ENCODE peak calls at places on chromosomes 2 and 18, in eight cellular contexts. X, E, H, Y, A, B, G and C are unnamed samples.

GRCh38 chr2:30105556-30105955 is 41.3 kb upstream of the YPEL5 start:
- DNase-seq in H (no peak), Y (no peak), E (no peak), B (no peak), X (no peak), G (no peak), A (no peak), C (no peak)

GRCh38 chr2:190446193-190446592 is 38.0 kb downstream of the MFSD6 start:
- DNase-seq in H (no peak), G (no peak), A (no peak), X (no peak), Y (no peak), E (no peak), B (no peak), C (no peak)

GRCh38 chr18:64720781-64721464 is 572.0 kb upstream of the LINC00305 start:
- DNase-seq in B (peak), X (no peak), G (no peak), A (no peak), E (peak), Y (no peak), H (no peak), C (no peak)

GRCh38 chr2:70070557-70071268 is 16.6 kb upstream of the PCBP1 start:
- DNase-seq in G (peak), Y (no peak), H (peak), E (peak), X (peak), A (peak), B (peak), C (peak)

GRCh38 chr2:28399946-28400345 is 7.3 kb downstream of the FOSL2 start:
- DNase-seq in G (no peak), B (no peak), E (no peak), Y (no peak), A (no peak), H (no peak), X (no peak), C (no peak)

GRCh38 chr2:165238295-165238694 is 919 bp upstream of the SCN2A start:
- DNase-seq in H (no peak), E (peak), B (no peak), A (no peak), X (peak), Y (no peak), G (peak), C (no peak)

GRCh38 chr2:221610249-221610648 is 38.1 kb upstream of the EPHA4 start:
- DNase-seq in B (no peak), G (no peak), E (no peak), Y (no peak), H (no peak), X (no peak), A (no peak), C (no peak)

GRCh38 chr2:204967199-204967995 is 422.1 kb downstream of the PARD3B start:
- DNase-seq in B (no peak), E (no peak), A (no peak), G (no peak), X (no peak), Y (no peak), H (no peak), C (no peak)

GRCh38 chr2:47077442-47078117 is 77.5 kb downstream of the STPG4 start:
- DNase-seq in B (no peak), X (no peak), A (no peak), G (no peak), E (no peak), H (no peak), Y (no peak), C (no peak)

GRCh38 chr2:205776139-205776538 is 93.8 kb downstream of the NRP2 start:
- DNase-seq in B (peak), E (peak), H (peak), X (peak), A (peak), G (peak), Y (no peak), C (peak)

GRCh38 chr2:88880441-88880953 is 189.0 kb downstream of the RPIA start:
- DNase-seq in E (no peak), X (peak), B (peak), A (no peak), Y (no peak), G (peak), H (no peak), C (no peak)

GRCh38 chr2:216842634-216843033 is 17.2 kb downstream of the TNP1 start:
- DNase-seq in E (no peak), H (no peak), Y (no peak), A (no peak), G (peak), B (no peak), X (no peak), C (no peak)

GRCh38 chr18:79197531-79197930 is 128.3 kb downstream of the ATP9B start:
- DNase-seq in G (no peak), Y (no peak), H (no peak), A (no peak), E (no peak), B (no peak), X (no peak), C (no peak)

GRCh38 chr2:43950383-43951008 is 45.3 kb downstream of the LRPPRC start:
- DNase-seq in H (no peak), Y (no peak), E (peak), G (peak), X (peak), B (no peak), A (peak), C (no peak)
- TF ChIP-seq CTCF in H (peak), Y (peak), E (peak), G (no peak), X (peak), B (peak), A (peak), C (peak)

DNA sequence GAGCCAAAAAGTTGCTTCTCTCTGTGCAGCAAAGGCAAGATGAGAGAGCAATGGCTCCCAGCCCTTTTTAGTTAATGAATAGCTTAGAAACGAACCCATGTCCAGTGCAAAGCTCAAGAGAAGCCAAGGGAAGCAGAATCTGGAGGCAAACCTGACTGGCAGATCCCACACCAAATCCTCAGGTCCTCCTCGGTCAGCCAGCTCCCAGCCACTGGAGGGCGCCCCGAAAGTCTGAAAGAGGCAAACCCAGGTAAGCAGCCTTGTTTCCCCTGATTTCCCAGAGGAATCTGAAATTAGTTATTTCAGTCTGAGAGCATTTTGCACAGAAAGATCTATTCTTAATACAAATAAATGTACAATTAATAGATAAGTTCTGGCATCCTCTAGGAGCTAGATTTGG is 71.3 kb upstream of the PID1 start:
- DNase-seq in A (no peak), Y (no peak), X (peak), E (peak), H (peak), B (peak), G (peak), C (peak)
- TF ChIP-seq CTCF in A (peak), Y (peak), X (peak), E (peak), H (peak), B (peak), G (peak), C (peak)

GRCh38 chr2:135258193-135258592 is 206.1 kb downstream of the RAB3GAP1 start:
- DNase-seq in B (no peak), X (no peak), E (no peak), A (no peak), G (no peak), H (no peak), Y (no peak), C (no peak)
- TF ChIP-seq CTCF in B (no peak), X (no peak), E (no peak), A (no peak), G (no peak), H (no peak), Y (no peak), C (no peak)

DNA sequence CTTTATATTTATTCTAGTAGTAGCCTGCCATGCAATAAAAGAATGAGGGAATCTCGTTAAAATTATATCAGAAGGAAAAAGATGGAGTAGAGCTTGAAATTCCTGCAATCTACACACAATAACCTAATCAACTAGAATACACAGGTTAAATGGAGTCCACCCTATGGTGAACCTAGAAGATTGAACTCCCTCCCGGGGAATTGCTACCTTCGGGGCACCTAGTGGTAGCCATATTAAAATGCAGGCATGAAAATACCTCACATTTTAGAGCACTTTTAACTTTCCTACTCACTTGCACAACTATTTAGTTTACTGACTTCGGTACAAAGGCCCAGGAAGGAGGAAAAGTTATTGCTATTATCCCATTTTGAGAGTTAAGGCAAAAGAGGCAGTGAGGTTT is 174.5 kb downstream of the SS18 start:
- DNase-seq in E (no peak), X (no peak), G (no peak), A (no peak), B (no peak), Y (no peak), H (no peak), C (no peak)
- TF ChIP-seq CTCF in E (peak), X (no peak), G (no peak), A (no peak), B (no peak), Y (no peak), H (no peak), C (peak)

DNA sequence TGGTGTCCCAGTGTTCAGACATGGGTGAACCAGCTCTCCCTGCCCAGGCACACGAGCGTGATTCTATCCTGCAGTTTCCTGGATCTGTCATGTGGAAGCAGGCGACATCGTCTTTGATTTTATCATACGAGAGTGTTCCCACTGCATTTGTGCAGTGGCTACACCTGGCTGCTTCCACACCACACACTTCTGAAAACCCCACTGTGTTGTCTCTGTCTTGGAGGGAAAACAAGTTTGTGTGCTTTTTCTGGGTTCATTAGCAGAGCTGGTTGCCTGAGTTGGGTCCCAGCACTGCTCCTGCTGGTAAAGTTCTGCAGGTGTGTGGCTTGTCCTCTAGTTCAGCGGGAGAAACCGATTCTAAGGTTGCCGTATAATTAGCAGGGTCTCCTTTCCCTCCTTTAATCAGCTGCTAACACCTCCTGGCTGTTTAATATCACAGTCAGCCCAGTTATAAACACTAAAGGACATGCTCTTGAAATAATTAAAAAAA is 58.5 kb upstream of the TWIST2 start:
- DNase-seq in E (no peak), H (no peak), Y (no peak), B (no peak), X (no peak), A (no peak), G (no peak), C (no peak)
- TF ChIP-seq CTCF in E (no peak), H (no peak), Y (no peak), B (no peak), X (no peak), A (no peak), G (no peak), C (no peak)

GRCh38 chr2:232339121-232340081 is 39.1 kb upstream of the ALPP start:
- DNase-seq in E (no peak), H (peak), G (no peak), X (no peak), Y (no peak), B (no peak), A (no peak), C (no peak)
- TF ChIP-seq CTCF in E (peak), H (no peak), G (no peak), X (peak), Y (no peak), B (no peak), A (no peak), C (no peak)

GRCh38 chr2:24830351-24830750 is 37.1 kb downstream of the CENPO start:
- DNase-seq in X (peak), H (no peak), B (no peak), Y (no peak), E (no peak), G (peak), A (peak), C (no peak)
- TF ChIP-seq CTCF in X (peak), H (no peak), B (no peak), Y (peak), E (no peak), G (peak), A (no peak), C (no peak)